ENCODE peak calls at places on chromosomes 4 and X, in six cellular contexts. K, Q, L, O, F and Z are unnamed samples.

GRCh38 chrX:129932792-129933321 is 26.9 kb downstream of the UTP14A start:
- DNase-seq in L (peak; percentile 21), K (no peak), F (no peak), Q (peak; percentile 24), O (no peak), Z (no peak)

GRCh38 chr4:103008875-103009729 is 10.4 kb downstream of the SLC9B1 start:
- DNase-seq in O (peak; percentile 87), K (no peak), F (peak; percentile 80), Q (no peak), L (no peak), Z (no peak)

GRCh38 chrX:125288343-125288742 is 31.3 kb upstream of the TEX13C start:
- DNase-seq in K (no peak), L (no peak), Q (no peak), F (no peak), O (no peak), Z (no peak)

GRCh38 chrX:51834076-51834475 is 59.3 kb upstream of the MAGED1 start:
- DNase-seq in Q (no peak), O (no peak), F (no peak), K (no peak), L (no peak), Z (no peak)

GRCh38 chrX:38220024-38220935 is at the start of gene SRPX:
- DNase-seq in O (peak; percentile 67), L (no peak), Q (peak; percentile 30), K (no peak), F (peak; percentile 52), Z (peak; percentile 21)

GRCh38 chr4:181301735-181302380 is 941.3 kb upstream of the TENM3 start:
- DNase-seq in O (peak; percentile 36), F (peak; percentile 43), K (no peak), Q (peak; percentile 20), L (peak; percentile 36), Z (no peak)

GRCh38 chr4:153676984-153677383 is 7.1 kb upstream of the TLR2 start:
- DNase-seq in K (no peak), F (peak; percentile 63), Q (no peak), L (no peak), O (peak; percentile 75), Z (no peak)

GRCh38 chr4:75004755-75005668 is 72.1 kb downstream of the PARM1 start:
- DNase-seq in Q (peak; percentile 34), K (no peak), F (no peak), O (no peak), L (peak; percentile 42), Z (no peak)

GRCh38 chr4:47705326-47705981 is 132.4 kb downstream of the CORIN start:
- DNase-seq in O (peak; percentile 41), Q (no peak), L (no peak), K (no peak), F (peak; percentile 55), Z (no peak)

GRCh38 chr4:185016101-185016940 is 2.0 kb upstream of the HELT start:
- DNase-seq in L (no peak), Q (no peak), F (no peak), K (no peak), O (no peak), Z (no peak)

GRCh38 chr4:83865417-83866150 is 329.7 kb downstream of the GPAT3 start:
- DNase-seq in Q (no peak), F (no peak), K (no peak), L (no peak), O (no peak), Z (no peak)

GRCh38 chrX:136666088-136666487 is 18.1 kb downstream of the CD40LG start:
- DNase-seq in O (no peak), K (no peak), L (no peak), F (no peak), Q (no peak), Z (no peak)

GRCh38 chr4:3485011-3485881 is 22.1 kb downstream of the DOK7 start:
- DNase-seq in F (no peak), O (no peak), K (no peak), Q (no peak), L (no peak), Z (no peak)

GRCh38 chr4:48341776-48342558 is 638 bp downstream of the SLAIN2 start:
- DNase-seq in L (peak; percentile 45), F (peak; percentile 28), O (peak; percentile 22), K (peak; percentile 34), Q (peak; percentile 57), Z (peak; percentile 56)

GRCh38 chr4:2261110-2261852 is 628 bp downstream of the MXD4 start:
- DNase-seq in Q (peak; percentile 67), O (peak; percentile 49), L (peak; percentile 61), F (peak; percentile 34), K (no peak), Z (peak; percentile 40)

GRCh38 chr4:181971411-181971810 is 271.8 kb upstream of the TENM3 start:
- DNase-seq in K (no peak), O (no peak), F (no peak), Q (no peak), L (no peak), Z (no peak)

GRCh38 chr4:150072906-150073714 is 5.1 kb upstream of the DCLK2 start:
- DNase-seq in F (peak; percentile 97), L (no peak), K (no peak), Q (no peak), O (peak; percentile 95), Z (no peak)

GRCh38 chrX:40806511-40807220 is 71.3 kb upstream of the MED14 start:
- DNase-seq in O (no peak), Q (no peak), L (no peak), F (no peak), K (no peak), Z (no peak)

GRCh38 chrX:40262641-40263560 is 165.1 kb upstream of the BCOR start:
- DNase-seq in O (peak; percentile 60), L (no peak), F (peak; percentile 41), Q (no peak), K (peak; percentile 30), Z (no peak)

GRCh38 chrX:48043056-48043455 is 28.4 kb downstream of the ZNF630 start:
- DNase-seq in O (no peak), Q (no peak), F (no peak), K (no peak), L (no peak), Z (no peak)

GRCh38 chrX:9842541-9842940 is 56.3 kb downstream of the SHROOM2 start:
- DNase-seq in K (no peak), F (no peak), O (no peak), Q (no peak), L (no peak), Z (no peak)

GRCh38 chrX:31603411-31604120 is 531.7 kb upstream of the FTHL17 start:
- DNase-seq in O (peak; percentile 22), L (no peak), F (peak; percentile 43), Q (no peak), K (no peak), Z (no peak)

GRCh38 chr4:101294591-101294990 is 52.7 kb downstream of the PPP3CA start:
- DNase-seq in Q (no peak), L (no peak), K (no peak), O (no peak), F (no peak), Z (no peak)

GRCh38 chr4:110183058-110183457 is 15.4 kb downstream of the ELOVL6 start:
- DNase-seq in O (no peak), Q (no peak), F (no peak), L (no peak), K (no peak), Z (no peak)

GRCh38 chrX:94524867-94525266 is 850.9 kb downstream of the FAM133A start:
- DNase-seq in O (no peak), L (no peak), Q (no peak), K (no peak), F (no peak), Z (no peak)

GRCh38 chrX:46545111-46546005 is at the start of gene ZNF674:
- DNase-seq in O (peak; percentile 92), K (peak; percentile 87), Q (peak; percentile 92), L (peak; percentile 92), F (peak; percentile 93), Z (peak; percentile 83)
- TF ChIP-seq CTCF in O (no peak), K (peak; percentile 51), Q (peak; percentile 47), L (peak; percentile 56), F (peak; percentile 27), Z (peak; percentile 42)

GRCh38 chr4:44257461-44257860 is 191.1 kb downstream of the KCTD8 start:
- DNase-seq in L (no peak), O (no peak), F (no peak), K (no peak), Q (no peak), Z (no peak)

GRCh38 chr4:44256414-44256813 is 192.2 kb downstream of the KCTD8 start:
- DNase-seq in Q (no peak), K (no peak), L (no peak), F (no peak), O (no peak), Z (no peak)
- TF ChIP-seq CTCF in Q (no peak), K (no peak), L (no peak), F (no peak), O (no peak), Z (no peak)

DNA sequence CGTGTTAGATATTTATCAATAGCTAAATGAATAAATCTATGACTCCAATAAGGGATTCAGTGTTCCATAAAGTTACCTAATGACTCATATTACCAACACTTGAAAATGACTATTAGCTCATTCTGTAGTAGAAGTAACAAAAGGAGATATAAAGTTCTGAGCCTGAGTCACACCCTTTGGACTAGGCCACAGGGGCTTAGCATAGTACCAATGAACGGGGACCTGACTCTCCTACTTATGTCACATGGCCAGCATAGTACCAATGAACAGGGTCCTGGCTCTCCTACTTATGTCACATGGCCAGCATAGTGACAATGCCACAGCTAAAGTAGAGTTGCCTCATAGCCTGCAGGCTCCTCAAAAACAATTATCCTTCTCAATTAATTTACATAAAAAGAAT is 43.7 kb downstream of the MAGEB16 start:
- DNase-seq in Q (no peak), K (no peak), O (no peak), F (no peak), L (no peak), Z (no peak)
- TF ChIP-seq CTCF in Q (no peak), K (no peak), O (no peak), F (no peak), L (no peak), Z (no peak)

GRCh38 chrX:75365243-75365975 is 91.5 kb downstream of the UPRT start:
- DNase-seq in K (no peak), Q (no peak), O (no peak), L (no peak), F (no peak), Z (no peak)
- TF ChIP-seq CTCF in K (no peak), Q (no peak), O (no peak), L (no peak), F (no peak), Z (no peak)

DNA sequence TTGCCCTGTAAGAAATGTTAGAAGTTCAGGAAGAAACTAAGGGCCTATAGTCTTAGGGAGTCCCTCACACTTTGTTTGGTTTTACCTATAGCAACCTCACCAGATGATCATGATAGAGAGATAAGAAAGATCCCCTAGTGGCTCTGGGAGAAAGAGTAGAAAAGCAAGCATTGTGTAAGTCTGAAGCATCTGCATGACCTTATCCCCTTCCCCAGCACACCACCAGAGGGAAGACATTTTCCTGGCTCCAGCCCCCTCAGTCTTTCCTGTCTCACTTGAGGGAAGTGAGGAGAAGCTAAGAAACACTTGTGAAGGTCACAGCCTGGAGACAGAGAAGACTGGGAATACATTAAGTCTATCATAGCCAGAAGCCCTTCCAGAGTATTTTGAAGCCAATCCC is 154.0 kb downstream of the EVC2 start:
- DNase-seq in K (no peak), Q (no peak), F (no peak), O (no peak), L (no peak), Z (no peak)
- TF ChIP-seq CTCF in K (no peak), Q (no peak), F (no peak), O (no peak), L (no peak), Z (peak; percentile 26)